ENCODE peak calls at places on chromosomes 6 and 20, in five cellular contexts. One of them, this sample, is unnamed.

GRCh38 chr20:19347943-19348456 is 135.6 kb downstream of the SLC24A3 start:
- DNase-seq in K562: no peak
- DNase-seq in GM12878: peak; percentile 55
- DNase-seq in SK-N-SH: no peak
- DNase-seq in HepG2: no peak
- DNase-seq in this sample: no peak

GRCh38 chr20:44153636-44154043 is 33.3 kb downstream of the JPH2 start:
- DNase-seq in GM12878: no peak
- DNase-seq in K562: no peak
- DNase-seq in SK-N-SH: no peak
- DNase-seq in HepG2: no peak
- DNase-seq in this sample: no peak

GRCh38 chr20:60629206-60629605 is 622.9 kb upstream of the CDH4 start:
- DNase-seq in K562: no peak
- DNase-seq in HepG2: no peak
- DNase-seq in GM12878: no peak
- DNase-seq in SK-N-SH: no peak
- DNase-seq in this sample: no peak

GRCh38 chr20:56945057-56945456 is 316.0 kb downstream of the TFAP2C start:
- DNase-seq in GM12878: no peak
- DNase-seq in HepG2: no peak
- DNase-seq in K562: no peak
- DNase-seq in SK-N-SH: no peak
- DNase-seq in this sample: no peak

GRCh38 chr20:45969712-45970634 is 2.0 kb downstream of the ZNF335 start:
- DNase-seq in SK-N-SH: peak; percentile 75
- DNase-seq in HepG2: peak; percentile 86
- DNase-seq in GM12878: no peak
- DNase-seq in K562: no peak
- DNase-seq in this sample: peak; percentile 58

GRCh38 chr6:168159503-168159902 is 80.5 kb upstream of the FRMD1 start:
- DNase-seq in HepG2: no peak
- DNase-seq in SK-N-SH: no peak
- DNase-seq in K562: no peak
- DNase-seq in GM12878: no peak
- DNase-seq in this sample: no peak

GRCh38 chr6:25250878-25251277 is 28.3 kb upstream of the CARMIL1 start:
- DNase-seq in GM12878: peak; percentile 38
- DNase-seq in K562: no peak
- DNase-seq in SK-N-SH: no peak
- DNase-seq in HepG2: no peak
- DNase-seq in this sample: no peak

GRCh38 chr20:38830356-38830755 is 24.9 kb downstream of the PPP1R16B start:
- DNase-seq in K562: no peak
- DNase-seq in GM12878: no peak
- DNase-seq in HepG2: no peak
- DNase-seq in SK-N-SH: no peak
- DNase-seq in this sample: no peak

GRCh38 chr20:44198872-44199271 is 11.7 kb downstream of the OSER1 start:
- DNase-seq in K562: no peak
- DNase-seq in HepG2: no peak
- DNase-seq in SK-N-SH: no peak
- DNase-seq in GM12878: no peak
- DNase-seq in this sample: no peak

GRCh38 chr20:61515922-61516321 is 263.9 kb downstream of the CDH4 start:
- DNase-seq in SK-N-SH: no peak
- DNase-seq in GM12878: no peak
- DNase-seq in HepG2: no peak
- DNase-seq in K562: no peak
- DNase-seq in this sample: no peak

GRCh38 chr6:28896505-28897392 is 27.0 kb downstream of the TRIM27 start:
- DNase-seq in SK-N-SH: peak; percentile 63
- DNase-seq in HepG2: peak; percentile 89
- DNase-seq in GM12878: no peak
- DNase-seq in K562: peak; percentile 64
- DNase-seq in this sample: peak; percentile 32

GRCh38 chr6:75458895-75459294 is 34.7 kb downstream of the FILIP1 start:
- DNase-seq in K562: no peak
- DNase-seq in SK-N-SH: no peak
- DNase-seq in HepG2: no peak
- DNase-seq in GM12878: no peak
- DNase-seq in this sample: no peak

GRCh38 chr6:5113096-5113495 is 28.0 kb downstream of the PPP1R3G start:
- DNase-seq in K562: no peak
- DNase-seq in SK-N-SH: no peak
- DNase-seq in GM12878: no peak
- DNase-seq in HepG2: no peak
- DNase-seq in this sample: no peak

GRCh38 chr6:125066964-125067363 is 86.6 kb upstream of the TPD52L1 start:
- DNase-seq in HepG2: no peak
- DNase-seq in GM12878: no peak
- DNase-seq in SK-N-SH: no peak
- DNase-seq in K562: no peak
- DNase-seq in this sample: no peak

GRCh38 chr6:83417880-83418663 is 12.8 kb downstream of the ME1 start:
- DNase-seq in SK-N-SH: peak; percentile 36
- DNase-seq in HepG2: peak; percentile 27
- DNase-seq in K562: peak; percentile 20
- DNase-seq in GM12878: no peak
- DNase-seq in this sample: peak; percentile 44

GRCh38 chr20:53399592-53400335 is 193.9 kb downstream of the ZNF217 start:
- DNase-seq in K562: no peak
- DNase-seq in GM12878: no peak
- DNase-seq in SK-N-SH: no peak
- DNase-seq in HepG2: no peak
- DNase-seq in this sample: no peak

GRCh38 chr6:68724054-68724453 is 89.0 kb downstream of the ADGRB3 start:
- DNase-seq in HepG2: no peak
- DNase-seq in SK-N-SH: no peak
- DNase-seq in K562: no peak
- DNase-seq in GM12878: no peak
- DNase-seq in this sample: no peak

GRCh38 chr6:8879334-8879733 is 444.0 kb upstream of the SLC35B3 start:
- DNase-seq in GM12878: no peak
- DNase-seq in K562: no peak
- DNase-seq in SK-N-SH: no peak
- DNase-seq in HepG2: no peak
- DNase-seq in this sample: no peak

GRCh38 chr20:58238490-58238889 is 10.0 kb upstream of the ANKRD60 start:
- DNase-seq in K562: no peak
- DNase-seq in SK-N-SH: no peak
- DNase-seq in GM12878: no peak
- DNase-seq in HepG2: no peak
- DNase-seq in this sample: no peak

GRCh38 chr20:50658804-50659380 is 32.5 kb downstream of the RIPOR3 start:
- DNase-seq in GM12878: no peak
- DNase-seq in HepG2: no peak
- DNase-seq in K562: no peak
- DNase-seq in SK-N-SH: no peak
- DNase-seq in this sample: no peak

GRCh38 chr6:53544050-53544499 is 826 bp downstream of the GCLC start:
- DNase-seq in HepG2: no peak
- DNase-seq in SK-N-SH: no peak
- DNase-seq in GM12878: no peak
- DNase-seq in K562: no peak
- DNase-seq in this sample: no peak

GRCh38 chr6:8057793-8058192 is 6.4 kb downstream of the BLOC1S5 start:
- DNase-seq in GM12878: no peak
- DNase-seq in K562: no peak
- DNase-seq in HepG2: no peak
- DNase-seq in SK-N-SH: no peak
- DNase-seq in this sample: no peak

GRCh38 chr6:56072856-56073255 is 174.5 kb downstream of the COL21A1 start:
- DNase-seq in GM12878: no peak
- DNase-seq in SK-N-SH: no peak
- DNase-seq in K562: no peak
- DNase-seq in HepG2: no peak
- DNase-seq in this sample: no peak

GRCh38 chr20:4926531-4927156 is 74.7 kb downstream of the SLC23A2 start:
- DNase-seq in K562: no peak
- DNase-seq in SK-N-SH: no peak
- DNase-seq in GM12878: no peak
- DNase-seq in HepG2: no peak
- DNase-seq in this sample: no peak

GRCh38 chr20:4924032-4924431 is 77.3 kb downstream of the SLC23A2 start:
- DNase-seq in K562: no peak
- DNase-seq in HepG2: no peak
- DNase-seq in GM12878: no peak
- DNase-seq in SK-N-SH: no peak
- DNase-seq in this sample: no peak

GRCh38 chr20:4929686-4930397 is 71.5 kb downstream of the SLC23A2 start:
- DNase-seq in GM12878: no peak
- DNase-seq in SK-N-SH: no peak
- DNase-seq in HepG2: no peak
- DNase-seq in K562: no peak
- DNase-seq in this sample: no peak

GRCh38 chr20:4922186-4922585 is 79.1 kb downstream of the SLC23A2 start:
- DNase-seq in SK-N-SH: no peak
- DNase-seq in HepG2: peak; percentile 49
- DNase-seq in K562: no peak
- DNase-seq in GM12878: no peak
- DNase-seq in this sample: no peak

DNA sequence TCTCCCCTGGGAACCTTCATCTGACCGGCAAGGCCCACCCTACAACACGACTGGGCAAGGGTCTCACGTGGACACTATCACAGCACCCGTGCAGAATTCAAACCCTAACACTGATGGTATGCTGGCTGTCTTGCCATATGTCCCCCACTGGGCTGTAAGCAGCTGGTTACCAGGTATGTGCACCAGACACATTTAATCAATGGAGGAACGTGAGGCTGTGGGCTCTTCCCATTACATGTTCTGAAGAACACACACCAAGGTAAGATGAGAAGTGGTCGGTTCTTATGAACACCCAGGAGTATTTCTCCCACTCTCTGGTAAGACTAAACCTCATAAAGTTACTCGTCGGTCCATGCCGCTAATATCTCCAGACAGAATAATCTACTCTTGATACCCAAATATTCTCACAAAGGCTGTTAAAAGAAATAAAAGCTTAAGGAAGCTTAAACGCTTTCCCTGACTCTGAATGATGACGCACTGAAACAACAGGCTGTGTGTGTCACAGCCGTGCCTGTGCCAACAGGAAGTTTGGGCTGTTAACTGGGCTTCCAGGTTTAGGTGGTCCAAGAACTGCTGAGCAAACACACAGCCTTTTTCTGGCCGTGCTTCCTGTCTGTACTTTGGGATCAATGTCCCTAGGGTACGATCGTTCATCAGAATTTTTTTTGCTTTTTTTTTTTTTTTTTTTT is 75.3 kb downstream of the SLC23A2 start:
- DNase-seq in SK-N-SH: no peak
- DNase-seq in K562: no peak
- DNase-seq in GM12878: no peak
- DNase-seq in HepG2: no peak
- DNase-seq in this sample: no peak
- TF ChIP-seq FOXM1 in SK-N-SH: no peak
- TF ChIP-seq FOXM1 in K562: no peak
- TF ChIP-seq FOXM1 in GM12878: no peak
- TF ChIP-seq FOXM1 in HepG2: no peak
- TF ChIP-seq FOXM1 in this sample: no peak

GRCh38 chr6:73652637-73653570 is 888 bp downstream of the SLC17A5 start:
- DNase-seq in SK-N-SH: peak; percentile 80
- DNase-seq in GM12878: peak; percentile 61
- DNase-seq in HepG2: peak; percentile 80
- DNase-seq in K562: peak; percentile 78
- DNase-seq in this sample: peak; percentile 61
- TF ChIP-seq FOXM1 in SK-N-SH: no peak
- TF ChIP-seq FOXM1 in GM12878: no peak
- TF ChIP-seq FOXM1 in HepG2: no peak
- TF ChIP-seq FOXM1 in K562: no peak
- TF ChIP-seq FOXM1 in this sample: no peak

DNA sequence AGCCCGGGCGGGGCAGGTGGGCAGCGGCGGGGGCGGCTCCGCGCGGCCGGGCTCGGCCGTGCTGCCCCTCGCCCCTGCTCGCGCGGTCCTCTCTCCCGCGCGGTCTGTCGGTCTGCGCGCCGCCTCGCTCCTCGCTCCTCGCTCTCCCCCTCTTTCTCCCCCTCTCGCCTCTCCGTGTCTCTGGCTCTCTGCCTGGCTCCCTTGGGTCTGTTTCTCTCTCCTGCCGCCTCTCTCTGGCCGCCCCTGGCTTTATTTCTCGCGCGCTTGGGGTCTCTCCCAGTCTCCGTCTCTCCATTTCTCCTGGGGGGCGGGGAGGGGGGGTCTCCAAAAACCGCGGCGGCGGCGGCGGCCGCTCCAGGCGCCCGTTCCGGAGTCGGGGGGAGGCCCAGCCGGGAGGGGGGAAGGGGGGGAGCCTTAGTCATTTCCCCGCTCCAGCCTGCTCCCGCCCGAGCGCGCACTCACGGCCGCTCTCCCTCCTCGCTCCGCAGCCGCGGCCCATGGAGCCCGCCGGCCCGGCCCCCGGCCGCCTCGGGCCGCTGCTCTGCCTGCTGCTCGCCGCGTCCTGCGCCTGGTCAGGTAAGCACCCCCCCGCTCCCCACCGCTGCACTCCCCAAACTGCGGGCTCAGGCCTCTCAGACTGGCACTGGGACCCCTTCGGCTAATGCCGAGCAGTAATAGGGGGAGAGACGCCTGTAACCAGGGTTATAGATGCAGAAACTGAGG is at the start of gene SIRPA:
- DNase-seq in K562: peak; percentile 24
- DNase-seq in HepG2: no peak
- DNase-seq in GM12878: no peak
- DNase-seq in SK-N-SH: peak; percentile 91
- DNase-seq in this sample: peak; percentile 56
- TF ChIP-seq FOXM1 in K562: no peak
- TF ChIP-seq FOXM1 in HepG2: no peak
- TF ChIP-seq FOXM1 in GM12878: no peak
- TF ChIP-seq FOXM1 in SK-N-SH: no peak
- TF ChIP-seq FOXM1 in this sample: no peak

DNA sequence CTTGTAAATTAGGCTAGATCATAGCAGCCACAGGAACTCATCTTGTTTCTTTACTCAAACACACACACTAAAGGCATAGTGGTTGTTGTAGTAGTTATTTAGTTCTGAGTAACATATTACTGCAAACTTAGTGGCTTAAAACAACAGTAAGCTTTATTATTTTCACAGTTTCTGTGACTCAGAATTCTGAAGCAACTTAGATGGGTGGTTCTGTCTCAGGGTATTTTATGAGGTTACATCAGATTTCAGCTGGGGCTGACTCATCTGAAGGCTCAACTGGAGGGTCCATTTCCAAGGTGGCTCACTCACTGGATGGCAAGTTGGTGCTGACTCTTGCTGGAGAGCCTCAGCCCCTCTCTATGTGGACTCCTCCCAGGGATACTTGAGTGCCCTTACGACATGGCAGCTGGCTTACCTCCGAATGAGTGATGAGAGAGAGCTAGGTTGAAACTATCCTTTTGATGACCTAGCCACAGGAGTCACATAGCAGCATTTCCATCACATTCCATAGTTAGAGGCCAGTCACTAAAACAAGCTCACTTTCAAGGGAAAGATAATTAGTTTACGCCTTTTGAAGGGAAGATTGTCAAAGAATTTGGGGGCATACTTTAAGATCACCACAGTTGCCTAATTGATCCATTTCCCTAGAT is 136.5 kb upstream of the PRND start:
- DNase-seq in K562: no peak
- DNase-seq in HepG2: no peak
- DNase-seq in GM12878: no peak
- DNase-seq in SK-N-SH: no peak
- DNase-seq in this sample: no peak
- TF ChIP-seq FOXM1 in K562: no peak
- TF ChIP-seq FOXM1 in HepG2: no peak
- TF ChIP-seq FOXM1 in GM12878: no peak
- TF ChIP-seq FOXM1 in SK-N-SH: no peak
- TF ChIP-seq FOXM1 in this sample: no peak

GRCh38 chr20:8399963-8400362 is 267.9 kb downstream of the PLCB1 start:
- DNase-seq in SK-N-SH: no peak
- DNase-seq in K562: no peak
- DNase-seq in HepG2: no peak
- DNase-seq in GM12878: peak; percentile 92
- DNase-seq in this sample: no peak
- TF ChIP-seq FOXM1 in SK-N-SH: no peak
- TF ChIP-seq FOXM1 in K562: no peak
- TF ChIP-seq FOXM1 in HepG2: no peak
- TF ChIP-seq FOXM1 in GM12878: peak; percentile 81
- TF ChIP-seq FOXM1 in this sample: no peak